ENCODE peak calls at places on chromosomes 1 and 21, in seven cellular contexts. One of them, this sample, is unnamed.

GRCh38 chr21:39660596-39660995 is 47.9 kb downstream of the B3GALT5 start:
- DNase-seq in adrenal gland: peak
- DNase-seq in NCI-H1436 treated with DMSO at 0.1 percent for 48 hours: no peak
- DNase-seq in germinal center: no peak
- DNase-seq in iPS-NIHi11: no peak
- DNase-seq in GM12878: no peak
- DNase-seq in AG09319: peak
- DNase-seq in this sample: no peak

GRCh38 chr1:219298581-219299148 is 125.0 kb downstream of the LYPLAL1 start:
- DNase-seq in germinal center: no peak
- DNase-seq in GM12878: no peak
- DNase-seq in adrenal gland: no peak
- DNase-seq in AG09319: peak
- DNase-seq in iPS-NIHi11: no peak
- DNase-seq in NCI-H1436 treated with DMSO at 0.1 percent for 48 hours: no peak
- DNase-seq in this sample: no peak

GRCh38 chr1:185317886-185318310 is 855 bp upstream of the IVNS1ABP start:
- DNase-seq in GM12878: peak
- DNase-seq in adrenal gland: peak
- DNase-seq in germinal center: peak
- DNase-seq in NCI-H1436 treated with DMSO at 0.1 percent for 48 hours: no peak
- DNase-seq in iPS-NIHi11: peak
- DNase-seq in AG09319: no peak
- DNase-seq in this sample: peak

GRCh38 chr1:94832446-94832845 is 12.3 kb downstream of the SLC44A3 start:
- DNase-seq in GM12878: no peak
- DNase-seq in iPS-NIHi11: no peak
- DNase-seq in AG09319: no peak
- DNase-seq in adrenal gland: no peak
- DNase-seq in germinal center: no peak
- DNase-seq in NCI-H1436 treated with DMSO at 0.1 percent for 48 hours: no peak
- DNase-seq in this sample: no peak

GRCh38 chr21:38241029-38241740 is 15.6 kb upstream of the KCNJ15 start:
- DNase-seq in germinal center: no peak
- DNase-seq in NCI-H1436 treated with DMSO at 0.1 percent for 48 hours: no peak
- DNase-seq in AG09319: no peak
- DNase-seq in GM12878: no peak
- DNase-seq in iPS-NIHi11: no peak
- DNase-seq in adrenal gland: no peak
- DNase-seq in this sample: no peak

GRCh38 chr1:214123061-214123784 is 135.4 kb downstream of the PROX1 start:
- DNase-seq in AG09319: no peak
- DNase-seq in GM12878: no peak
- DNase-seq in NCI-H1436 treated with DMSO at 0.1 percent for 48 hours: peak
- DNase-seq in germinal center: peak
- DNase-seq in adrenal gland: peak
- DNase-seq in iPS-NIHi11: peak
- DNase-seq in this sample: peak

GRCh38 chr1:41474490-41475271 is 9.8 kb downstream of the EDN2 start:
- DNase-seq in adrenal gland: peak
- DNase-seq in GM12878: no peak
- DNase-seq in AG09319: no peak
- DNase-seq in iPS-NIHi11: peak
- DNase-seq in NCI-H1436 treated with DMSO at 0.1 percent for 48 hours: no peak
- DNase-seq in germinal center: no peak
- DNase-seq in this sample: no peak

GRCh38 chr1:201126832-201127754 is at the start of gene ASCL5:
- DNase-seq in iPS-NIHi11: peak
- DNase-seq in GM12878: no peak
- DNase-seq in AG09319: no peak
- DNase-seq in adrenal gland: peak
- DNase-seq in NCI-H1436 treated with DMSO at 0.1 percent for 48 hours: no peak
- DNase-seq in germinal center: no peak
- DNase-seq in this sample: no peak

GRCh38 chr1:3012511-3013291 is 8.6 kb upstream of the ACTRT2 start:
- DNase-seq in germinal center: peak
- DNase-seq in iPS-NIHi11: peak
- DNase-seq in NCI-H1436 treated with DMSO at 0.1 percent for 48 hours: no peak
- DNase-seq in adrenal gland: peak
- DNase-seq in GM12878: no peak
- DNase-seq in AG09319: no peak
- DNase-seq in this sample: peak

GRCh38 chr1:248886237-248886895 is 19.7 kb upstream of the PGBD2 start:
- DNase-seq in GM12878: no peak
- DNase-seq in germinal center: no peak
- DNase-seq in AG09319: no peak
- DNase-seq in iPS-NIHi11: no peak
- DNase-seq in NCI-H1436 treated with DMSO at 0.1 percent for 48 hours: no peak
- DNase-seq in adrenal gland: no peak
- DNase-seq in this sample: no peak

GRCh38 chr1:243796016-243796415 is 54.0 kb downstream of the AKT3 start:
- DNase-seq in AG09319: no peak
- DNase-seq in adrenal gland: no peak
- DNase-seq in NCI-H1436 treated with DMSO at 0.1 percent for 48 hours: no peak
- DNase-seq in iPS-NIHi11: no peak
- DNase-seq in germinal center: no peak
- DNase-seq in GM12878: no peak
- DNase-seq in this sample: no peak

GRCh38 chr1:109627692-109628399 is 8.2 kb downstream of the AMPD2 start:
- DNase-seq in GM12878: no peak
- DNase-seq in NCI-H1436 treated with DMSO at 0.1 percent for 48 hours: no peak
- DNase-seq in adrenal gland: peak
- DNase-seq in iPS-NIHi11: no peak
- DNase-seq in germinal center: no peak
- DNase-seq in AG09319: no peak
- DNase-seq in this sample: peak

GRCh38 chr1:181767001-181767708 is 283.8 kb downstream of the CACNA1E start:
- DNase-seq in AG09319: no peak
- DNase-seq in germinal center: no peak
- DNase-seq in adrenal gland: no peak
- DNase-seq in GM12878: no peak
- DNase-seq in iPS-NIHi11: no peak
- DNase-seq in NCI-H1436 treated with DMSO at 0.1 percent for 48 hours: no peak
- DNase-seq in this sample: no peak

GRCh38 chr1:65420590-65421340 is at the start of the genes LEPR and LEPROT:
- DNase-seq in NCI-H1436 treated with DMSO at 0.1 percent for 48 hours: no peak
- DNase-seq in germinal center: no peak
- DNase-seq in GM12878: no peak
- DNase-seq in AG09319: no peak
- DNase-seq in iPS-NIHi11: no peak
- DNase-seq in adrenal gland: no peak
- DNase-seq in this sample: no peak

GRCh38 chr1:210132582-210132981 is 100.0 kb upstream of the SERTAD4 start:
- DNase-seq in germinal center: no peak
- DNase-seq in GM12878: no peak
- DNase-seq in NCI-H1436 treated with DMSO at 0.1 percent for 48 hours: no peak
- DNase-seq in AG09319: no peak
- DNase-seq in iPS-NIHi11: peak
- DNase-seq in adrenal gland: peak
- DNase-seq in this sample: no peak

GRCh38 chr1:16232316-16232710 is 4.7 kb downstream of the CPLANE2 start:
- DNase-seq in NCI-H1436 treated with DMSO at 0.1 percent for 48 hours: no peak
- DNase-seq in germinal center: no peak
- DNase-seq in iPS-NIHi11: no peak
- DNase-seq in adrenal gland: no peak
- DNase-seq in GM12878: no peak
- DNase-seq in AG09319: no peak
- DNase-seq in this sample: no peak

This sample was measured in GM20000.